ENCODE peak calls at places on chromosomes 11 and 22, in seven cellular contexts. C, R, P, S, K, B and Q are unnamed samples.

GRCh38 chr11:1870721-1871466 is 18.0 kb downstream of the LSP1 start:
- DNase-seq in C (no peak), P (no peak), K (no peak), S (no peak), B (no peak), R (no peak), Q (peak)

GRCh38 chr11:18308242-18308641 is 13.7 kb downstream of the HPS5 start:
- DNase-seq in C (no peak), S (no peak), B (no peak), P (no peak), K (no peak), R (no peak), Q (no peak)

GRCh38 chr11:76025068-76025467 is 181.2 kb downstream of the WNT11 start:
- DNase-seq in C (no peak), P (peak), S (no peak), K (no peak), R (peak), B (no peak), Q (peak)

GRCh38 chr11:72814139-72814830 is at the start of gene ATG16L2:
- DNase-seq in K (peak), S (peak), R (peak), P (no peak), B (peak), C (peak), Q (peak)

GRCh38 chr11:123519797-123520193 is 89.7 kb downstream of the GRAMD1B start:
- DNase-seq in R (no peak), B (no peak), K (no peak), P (no peak), S (no peak), C (no peak), Q (no peak)

GRCh38 chr11:33160147-33160546 is 1.1 kb downstream of the CSTF3 start:
- DNase-seq in C (no peak), S (no peak), P (no peak), R (peak), B (no peak), K (no peak), Q (peak)

GRCh38 chr11:65132988-65133700 is 1.2 kb downstream of the SYVN1 start:
- DNase-seq in S (no peak), P (no peak), R (no peak), C (no peak), B (no peak), K (no peak), Q (no peak)

GRCh38 chr22:21764038-21764804 is 28.6 kb upstream of the YPEL1 start:
- DNase-seq in P (no peak), B (no peak), C (no peak), R (no peak), K (no peak), S (no peak), Q (no peak)

GRCh38 chr11:31808721-31809542 is 2.2 kb downstream of the PAX6 start:
- DNase-seq in C (no peak), K (no peak), S (no peak), B (no peak), P (no peak), R (no peak), Q (no peak)

GRCh38 chr11:17473071-17473744 is 3.4 kb downstream of the ABCC8 start:
- DNase-seq in B (no peak), S (no peak), R (no peak), K (peak), P (no peak), C (no peak), Q (peak)

GRCh38 chr22:36986242-36986821 is 32.9 kb downstream of the TST start:
- DNase-seq in R (no peak), B (no peak), S (no peak), K (no peak), P (no peak), C (no peak), Q (no peak)

GRCh38 chr11:118851970-118852369 is 31.7 kb upstream of the CXCR5 start:
- DNase-seq in P (no peak), R (no peak), C (no peak), S (no peak), B (no peak), K (no peak), Q (peak)